ENCODE peak calls at places on chromosomes 16 and 17, in seven cellular contexts. A is kidney epithelial cell; H is stimulated activated CD4-positive, alpha-beta T cell treated with anti-CD3 and anti-CD28 coated beads, Interleukin-1b, Interleukin-23, amount 100 ng/mL, for 24 hours; P is Daoy; W is cardiac fibroblast; O is activated gamma-delta T cell treated with anti-CD3 and anti-CD28 coated beads, Interleukin-2, amount 50 U/mL, for 16 hours; N is activated naive CD8-positive, alpha-beta T cell treated with anti-CD3 and anti-CD28 coated beads, Interleukin-2, amount 50 U/mL, for 24 hours. S is an unnamed sample.

GRCh38 chr16:71754108-71754507 is 29.6 kb upstream of the PHLPP2 start:
- DNase-seq in W (no peak), N (no peak), O (no peak), H (no peak), A (no peak), P (no peak), S (no peak)

GRCh38 chr17:6919158-6919557 is 76.7 kb upstream of the ALOX12 start:
- DNase-seq in P (no peak), O (no peak), A (no peak), H (no peak), W (no peak), N (no peak), S (no peak)

GRCh38 chr16:11053916-11054460 is 109.6 kb downstream of the CLEC16A start:
- DNase-seq in A (no peak), O (no peak), N (no peak), H (no peak), W (no peak), P (no peak), S (no peak)

GRCh38 chr17:75557852-75558665 is 29.5 kb upstream of the MYO15B start:
- DNase-seq in N (no peak), W (no peak), H (no peak), O (no peak), A (no peak), P (no peak), S (no peak)

GRCh38 chr17:67566656-67567055 is 151.1 kb upstream of the NOL11 start:
- DNase-seq in A (no peak), W (no peak), N (no peak), P (no peak), O (no peak), H (no peak), S (no peak)

GRCh38 chr17:33469911-33470310 is 176.8 kb upstream of the ASIC2 start:
- DNase-seq in W (peak; percentile 80), H (no peak), P (peak; percentile 85), N (no peak), A (peak; percentile 56), O (no peak), S (no peak)

GRCh38 chr17:36609498-36609862 is 8.1 kb downstream of the MRM1 start:
- DNase-seq in W (no peak), H (no peak), A (no peak), O (no peak), P (no peak), N (no peak), S (no peak)

GRCh38 chr17:59651346-59651745 is 31.7 kb downstream of the CLTC start:
- DNase-seq in P (peak; percentile 8), H (no peak), O (no peak), N (no peak), A (no peak), W (peak; percentile 47), S (no peak)

GRCh38 chr16:85126383-85126730 is 14.1 kb upstream of the CIBAR2 start:
- DNase-seq in P (no peak), O (no peak), W (no peak), N (no peak), A (no peak), H (no peak), S (no peak)

GRCh38 chr17:10135539-10136257 is 62.7 kb downstream of the GAS7 start:
- DNase-seq in W (peak; percentile 48), N (no peak), A (no peak), H (no peak), P (peak; percentile 37), O (no peak), S (no peak)

GRCh38 chr16:22630242-22630641 is 119.6 kb downstream of the NPIPB5 start:
- DNase-seq in A (no peak), W (no peak), P (no peak), N (no peak), O (no peak), H (no peak), S (no peak)

GRCh38 chr17:20896153-20896649 is 146.6 kb downstream of the USP22 start:
- DNase-seq in O (peak; percentile 9), P (peak; percentile 4), W (peak; percentile 3), A (no peak), H (no peak), N (peak; percentile 18), S (no peak)

GRCh38 chr17:40551874-40552768 is 13.2 kb downstream of the CCR7 start:
- DNase-seq in P (peak; percentile 96), W (peak; percentile 99), A (peak; percentile 43), H (no peak), N (peak; percentile 26), O (no peak), S (peak; percentile 48)

GRCh38 chr16:66359811-66360608 is 6.5 kb upstream of the CDH5 start:
- DNase-seq in O (no peak), W (peak; percentile 64), A (no peak), H (no peak), P (no peak), N (no peak), S (no peak)

GRCh38 chr16:84175351-84176081 is 11.3 kb downstream of the TAF1C start:
- DNase-seq in H (no peak), W (peak; percentile 45), P (no peak), A (no peak), O (peak; percentile 15), N (peak; percentile 62), S (peak; percentile 48)

GRCh38 chr17:42667088-42667951 is 8.2 kb downstream of the TUBG2 start:
- DNase-seq in P (peak; percentile 86), N (no peak), O (no peak), H (no peak), W (peak; percentile 78), A (peak; percentile 79), S (no peak)

GRCh38 chr17:81910840-81911276 is 341 bp downstream of the PCYT2 start:
- DNase-seq in O (no peak), N (no peak), W (no peak), H (no peak), A (no peak), P (peak; percentile 43), S (no peak)

GRCh38 chr17:78608122-78608803 is 31.1 kb upstream of the DNAH17 start:
- DNase-seq in N (no peak), O (no peak), H (no peak), A (no peak), W (no peak), P (no peak), S (no peak)

GRCh38 chr17:66971730-66972441 is 7.4 kb downstream of the CACNG4 start:
- DNase-seq in N (no peak), H (no peak), W (no peak), A (no peak), O (no peak), P (no peak), S (no peak)

GRCh38 chr17:74860229-74860998 is 729 bp upstream of the GRIN2C start:
- DNase-seq in W (no peak), P (no peak), A (no peak), O (no peak), N (no peak), H (no peak), S (no peak)

GRCh38 chr17:80752369-80752705 is 207.7 kb downstream of the RPTOR start:
- DNase-seq in A (no peak), H (no peak), O (no peak), W (no peak), P (no peak), N (no peak), S (no peak)

GRCh38 chr16:87060026-87060986 is 256.9 kb downstream of the C16orf95 start:
- DNase-seq in W (peak; percentile 82), H (no peak), P (peak; percentile 45), O (no peak), A (no peak), N (no peak), S (no peak)

GRCh38 chr16:88727871-88728270 is 21.6 kb downstream of the CTU2 start:
- DNase-seq in H (no peak), O (no peak), N (no peak), W (no peak), P (no peak), A (no peak), S (no peak)

GRCh38 chr17:7408341-7408740 is 696 bp downstream of the NLGN2 start:
- DNase-seq in A (no peak), P (no peak), W (no peak), O (no peak), N (peak; percentile 36), H (no peak), S (no peak)

GRCh38 chr17:66826856-66827255 is 8.1 kb upstream of the CACNG5 start:
- DNase-seq in H (no peak), N (no peak), O (no peak), A (no peak), P (no peak), W (no peak), S (no peak)

S was measured in Panc1.